ENCODE peak calls at places on chromosomes 6 and 20, in five cellular contexts. G, L, N, E and D are unnamed samples.

GRCh38 chr6:72580281-72580940 is 41.5 kb upstream of the KCNQ5 start:
- DNase-seq in G (no peak), L (peak; percentile 36), N (peak; percentile 20), E (peak; percentile 75), D (no peak)

GRCh38 chr6:159842035-159842434 is 42.0 kb downstream of the PNLDC1 start:
- DNase-seq in G (no peak), L (peak; percentile 28), N (no peak), E (no peak), D (no peak)

GRCh38 chr6:22328499-22328898 is 31.7 kb upstream of the PRL start:
- DNase-seq in G (no peak), L (no peak), N (no peak), E (no peak), D (no peak)

GRCh38 chr20:49568491-49569151 is 684 bp upstream of the PTGIS start:
- DNase-seq in G (no peak), L (peak; percentile 81), N (peak; percentile 23), E (no peak), D (no peak)

GRCh38 chr6:144007779-144008500 is at the start of gene PLAGL1:
- DNase-seq in G (peak; percentile 74), L (peak; percentile 66), N (peak; percentile 78), E (peak; percentile 28), D (peak; percentile 72)

GRCh38 chr20:36852187-36852586 is 23.8 kb upstream of the TLDC2 start:
- DNase-seq in G (no peak), L (no peak), N (no peak), E (no peak), D (no peak)

GRCh38 chr6:116564921-116565872 is 6.1 kb upstream of the RWDD1 start:
- DNase-seq in G (peak; percentile 7), L (no peak), N (no peak), E (no peak), D (peak; percentile 65)

GRCh38 chr6:107436881-107437280 is 22.5 kb downstream of the PDSS2 start:
- DNase-seq in G (no peak), L (no peak), N (no peak), E (no peak), D (no peak)

GRCh38 chr6:127762284-127762683 is 138.6 kb downstream of the THEMIS start:
- DNase-seq in G (no peak), L (no peak), N (no peak), E (no peak), D (no peak)

GRCh38 chr6:166626177-166627038 is 643 bp downstream of the RPS6KA2 start:
- DNase-seq in G (peak; percentile 38), L (peak; percentile 50), N (peak; percentile 34), E (no peak), D (no peak)

GRCh38 chr6:159134701-159135364 is 34.4 kb upstream of the FNDC1 start:
- DNase-seq in G (peak; percentile 86), L (peak; percentile 76), N (peak; percentile 70), E (peak; percentile 59), D (no peak)

GRCh38 chr6:31568537-31568961 is 3.5 kb upstream of the LTA start:
- DNase-seq in G (peak; percentile 52), L (no peak), N (no peak), E (no peak), D (no peak)

GRCh38 chr6:43982084-43982625 is 145.1 kb downstream of the MRPL14 start:
- DNase-seq in G (no peak), L (no peak), N (peak; percentile 3), E (no peak), D (no peak)

GRCh38 chr6:128511518-128511917 is 8.9 kb downstream of the PTPRK start:
- DNase-seq in G (no peak), L (no peak), N (no peak), E (peak; percentile 78), D (no peak)

GRCh38 chr6:110270166-110270565 is 88.0 kb downstream of the METTL24 start:
- DNase-seq in G (no peak), L (peak; percentile 73), N (no peak), E (no peak), D (no peak)

GRCh38 chr6:118639054-118639964 is 12.1 kb downstream of the CEP85L start:
- DNase-seq in G (no peak), L (no peak), N (no peak), E (no peak), D (no peak)

GRCh38 chr6:142943746-142944125 is 1.2 kb downstream of the HIVEP2 start:
- DNase-seq in G (peak; percentile 35), L (peak; percentile 15), N (peak; percentile 21), E (no peak), D (no peak)

GRCh38 chr6:114195736-114196403 is 147.0 kb downstream of the HS3ST5 start:
- DNase-seq in G (no peak), L (peak; percentile 10), N (no peak), E (no peak), D (no peak)

GRCh38 chr6:19380287-19380686 is 456.9 kb upstream of the ID4 start:
- DNase-seq in G (no peak), L (no peak), N (no peak), E (peak; percentile 30), D (no peak)

GRCh38 chr6:43496370-43497128 is 13.6 kb downstream of the LRRC73 start:
- DNase-seq in G (no peak), L (peak; percentile 62), N (no peak), E (peak; percentile 93), D (no peak)

GRCh38 chr6:163347021-163347446 is 67.5 kb upstream of the QKI start:
- DNase-seq in G (no peak), L (peak; percentile 33), N (no peak), E (peak; percentile 70), D (no peak)

GRCh38 chr6:165178056-165178455 is 131.3 kb downstream of the C6orf118 start:
- DNase-seq in G (no peak), L (no peak), N (no peak), E (peak; percentile 70), D (no peak)

GRCh38 chr6:24033284-24033683 is 92.7 kb upstream of the NRSN1 start:
- DNase-seq in G (no peak), L (peak; percentile 41), N (no peak), E (no peak), D (no peak)

GRCh38 chr20:54433653-54434052 is 41.7 kb upstream of the DOK5 start:
- DNase-seq in G (no peak), L (no peak), N (no peak), E (no peak), D (no peak)

GRCh38 chr20:8074931-8075330 is 55.4 kb upstream of the TMX4 start:
- DNase-seq in G (no peak), L (no peak), N (no peak), E (no peak), D (no peak)

GRCh38 chr6:168035098-168035660 is 37.7 kb downstream of the KIF25 start:
- DNase-seq in G (peak; percentile 67), L (peak; percentile 91), N (peak; percentile 39), E (peak; percentile 56), D (peak; percentile 81)

GRCh38 chr20:20393207-20393606 is 25.3 kb downstream of the INSM1 start:
- DNase-seq in G (no peak), L (no peak), N (no peak), E (no peak), D (no peak)

GRCh38 chr20:11917663-11918062 is at the start of gene BTBD3:
- DNase-seq in G (peak; percentile 66), L (peak; percentile 16), N (peak; percentile 33), E (no peak), D (no peak)

GRCh38 chr6:86706449-86706848 is 230.9 kb upstream of the HTR1E start:
- DNase-seq in G (no peak), L (peak; percentile 55), N (no peak), E (no peak), D (no peak)

GRCh38 chr20:41352666-41353065 is 12.0 kb downstream of the LPIN3 start:
- DNase-seq in G (no peak), L (no peak), N (no peak), E (no peak), D (no peak)
- TF ChIP-seq CTCF in G (no peak), L (no peak), N (no peak), E (no peak), D (no peak)

GRCh38 chr6:88008411-88008810 is 39.2 kb upstream of the SPACA1 start:
- DNase-seq in G (no peak), L (no peak), N (no peak), E (no peak), D (no peak)

GRCh38 chr6:88008821-88009220 is 38.8 kb upstream of the SPACA1 start:
- DNase-seq in G (no peak), L (no peak), N (no peak), E (no peak), D (no peak)

GRCh38 chr6:88013554-88013953 is 34.1 kb upstream of the SPACA1 start:
- DNase-seq in G (no peak), L (peak; percentile 6), N (no peak), E (no peak), D (no peak)

GRCh38 chr6:88013015-88013414 is 34.6 kb upstream of the SPACA1 start:
- DNase-seq in G (no peak), L (no peak), N (no peak), E (no peak), D (no peak)
- TF ChIP-seq CTCF in G (no peak), L (no peak), N (no peak), E (no peak), D (no peak)

GRCh38 chr6:131916847-131917246 is 34.3 kb downstream of the CCN2 start:
- DNase-seq in G (no peak), L (no peak), N (no peak), E (no peak), D (no peak)

GRCh38 chr6:131917763-131918649 is 33.2 kb downstream of the CCN2 start:
- DNase-seq in G (no peak), L (no peak), N (no peak), E (no peak), D (no peak)

GRCh38 chr6:131914234-131914633 is 36.9 kb downstream of the CCN2 start:
- DNase-seq in G (no peak), L (no peak), N (no peak), E (peak; percentile 38), D (no peak)

GRCh38 chr6:131917318-131917717 is 33.9 kb downstream of the CCN2 start:
- DNase-seq in G (no peak), L (no peak), N (no peak), E (no peak), D (no peak)

DNA sequence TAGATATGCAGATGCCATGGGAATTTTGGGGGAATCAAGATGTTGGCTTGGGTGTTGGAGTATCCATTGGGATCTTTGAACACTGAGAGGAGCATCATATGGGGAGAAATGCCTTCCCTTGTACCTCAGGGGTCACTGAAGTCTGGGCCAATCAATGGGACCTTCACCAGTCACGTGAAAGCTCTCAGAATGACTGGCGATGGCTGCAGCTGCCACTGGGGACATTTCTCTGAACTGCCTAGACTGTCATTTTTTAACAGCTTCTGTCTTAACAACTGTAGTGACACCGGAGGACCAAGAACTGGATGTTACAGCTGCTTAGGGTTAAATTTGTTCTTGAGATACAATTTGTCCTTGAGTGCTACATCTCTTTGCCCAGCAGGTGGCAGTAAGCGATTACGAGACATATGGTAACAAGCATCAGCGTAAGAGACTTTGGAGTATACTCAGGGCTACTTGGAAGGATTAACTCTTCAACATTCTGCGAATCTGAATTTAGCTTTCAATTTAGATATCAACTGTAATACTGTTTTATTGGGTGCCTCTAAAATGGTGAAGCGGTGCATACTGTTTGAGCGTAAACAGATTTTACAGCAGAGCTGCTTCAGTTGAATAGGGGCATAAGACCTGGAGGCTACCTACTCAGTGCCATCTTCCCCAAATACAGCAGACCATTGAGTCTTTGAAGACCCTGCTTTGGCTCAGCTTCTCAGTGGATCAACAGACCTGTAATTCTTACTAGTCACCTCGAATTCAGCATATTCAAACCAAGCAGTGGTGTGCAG is 36.0 kb downstream of the CCN2 start:
- DNase-seq in G (peak; percentile 89), L (peak; percentile 80), N (peak; percentile 81), E (peak; percentile 46), D (no peak)
- TF ChIP-seq CTCF in G (peak; percentile 61), L (peak; percentile 85), N (peak; percentile 86), E (peak; percentile 80), D (peak; percentile 91)

GRCh38 chr20:43209831-43210230 is 20.1 kb upstream of the PTPRT start:
- DNase-seq in G (no peak), L (no peak), N (no peak), E (no peak), D (no peak)

GRCh38 chr20:43205699-43206098 is 16.0 kb upstream of the PTPRT start:
- DNase-seq in G (no peak), L (no peak), N (no peak), E (no peak), D (no peak)
- TF ChIP-seq CTCF in G (no peak), L (peak; percentile 14), N (no peak), E (no peak), D (peak; percentile 32)